ENCODE peak calls at places on chromosomes 11 and 22, in nine cellular contexts. L, J, E, A, S, B, H, F and Q are unnamed samples.
A peak's percentile ranks its signal among the peaks of the same experiment; 100 is the strongest.

GRCh38 chr22:27918351-27919221 is 470 bp downstream of the PITPNB start:
- DNase-seq in E (peak; percentile 28), B (peak; percentile 70), F (no peak), J (peak; percentile 50), A (no peak), L (peak; percentile 53), H (peak; percentile 81), S (no peak), Q (peak; percentile 42)

GRCh38 chr22:26170795-26171194 is 1.5 kb downstream of the SEZ6L start:
- DNase-seq in B (peak; percentile 72), F (no peak), E (no peak), J (no peak), S (peak; percentile 30), H (peak; percentile 26), A (no peak), L (peak; percentile 84), Q (no peak)

GRCh38 chr11:37511425-37511933 is 913.4 kb upstream of the RAG2 start:
- DNase-seq in A (no peak), E (peak; percentile 65), H (no peak), B (no peak), J (peak; percentile 82), L (no peak), F (no peak), S (no peak), Q (no peak)

GRCh38 chr11:18321622-18321990 is 334 bp downstream of the HPS5 start:
- DNase-seq in H (no peak), L (no peak), J (no peak), B (no peak), S (no peak), E (peak; percentile 10), A (no peak), F (no peak), Q (no peak)

GRCh38 chr11:73350908-73351636 is 25.1 kb upstream of the RELT start:
- DNase-seq in J (peak; percentile 90), F (peak; percentile 41), L (peak; percentile 50), S (peak; percentile 30), H (peak; percentile 50), E (peak; percentile 81), B (peak; percentile 86), A (peak; percentile 40), Q (peak; percentile 55)

GRCh38 chr11:72069200-72069599 is 11.1 kb downstream of the NUMA1 start:
- DNase-seq in F (no peak), J (peak; percentile 44), B (no peak), A (no peak), L (no peak), H (no peak), E (no peak), S (no peak), Q (no peak)

GRCh38 chr11:12884751-12885318 is 124.3 kb upstream of the RASSF10 start:
- DNase-seq in L (no peak), A (no peak), F (no peak), B (no peak), H (no peak), E (no peak), J (no peak), S (no peak), Q (no peak)

GRCh38 chr11:74820763-74821162 is 72.1 kb downstream of the RNF169 start:
- DNase-seq in F (no peak), B (no peak), J (peak; percentile 95), E (peak; percentile 57), L (no peak), S (no peak), H (no peak), A (peak; percentile 71), Q (no peak)

GRCh38 chr11:116692318-116693106 is 80.3 kb downstream of the BUD13 start:
- DNase-seq in A (no peak), S (no peak), B (peak; percentile 3), J (no peak), H (no peak), F (no peak), E (no peak), L (no peak), Q (no peak)

GRCh38 chr22:32515074-32515473 is 40.5 kb downstream of the FBXO7 start:
- DNase-seq in S (no peak), E (no peak), L (no peak), J (no peak), A (no peak), H (no peak), B (no peak), F (no peak), Q (no peak)

GRCh38 chr11:72228844-72229231 is 4.3 kb downstream of the INPPL1 start:
- DNase-seq in H (no peak), S (no peak), F (no peak), A (no peak), B (no peak), J (no peak), L (no peak), E (no peak), Q (no peak)

GRCh38 chr11:20617346-20617745 is 17.9 kb downstream of the SLC6A5 start:
- DNase-seq in H (peak; percentile 62), S (no peak), B (no peak), F (no peak), A (no peak), E (no peak), L (no peak), J (no peak), Q (no peak)

GRCh38 chr11:65169164-65169641 is 830 bp upstream of the SPDYC start:
- DNase-seq in F (no peak), J (peak; percentile 65), A (no peak), S (no peak), L (no peak), E (peak; percentile 32), B (peak; percentile 53), H (no peak), Q (no peak)

GRCh38 chr11:33835143-33835878 is 56.6 kb downstream of the LMO2 start:
- DNase-seq in S (no peak), J (peak; percentile 77), B (no peak), E (peak; percentile 63), H (no peak), L (no peak), A (peak; percentile 53), F (peak; percentile 48), Q (no peak)

GRCh38 chr11:106216281-106216680 is 138.8 kb downstream of the AASDHPPT start:
- DNase-seq in B (no peak), S (no peak), J (peak; percentile 33), F (no peak), L (no peak), A (no peak), H (no peak), E (no peak), Q (no peak)

GRCh38 chr11:12112150-12112520 is 1.7 kb downstream of the MICAL2 start:
- DNase-seq in J (peak; percentile 16), L (no peak), H (no peak), E (no peak), S (no peak), A (no peak), F (no peak), B (no peak), Q (no peak)

GRCh38 chr11:7088921-7089320 is at the start of gene RBMXL2:
- DNase-seq in J (no peak), F (no peak), L (peak; percentile 29), A (no peak), E (no peak), S (no peak), B (no peak), H (no peak), Q (no peak)

GRCh38 chr11:10415817-10416392 is 39.2 kb upstream of the AMPD3 start:
- DNase-seq in F (no peak), J (no peak), H (no peak), A (no peak), L (no peak), B (no peak), E (no peak), S (no peak), Q (no peak)
- TF ChIP-seq CTCF in F (peak; percentile 26), J (peak; percentile 7), H (no peak), A (no peak), L (no peak), B (peak; percentile 43), E (no peak), S (no peak), Q (no peak)

GRCh38 chr11:56172256-56172835 is 4.1 kb upstream of the OR5J2 start:
- DNase-seq in J (no peak), H (no peak), B (no peak), L (no peak), F (no peak), S (no peak), E (no peak), A (no peak), Q (no peak)

DNA sequence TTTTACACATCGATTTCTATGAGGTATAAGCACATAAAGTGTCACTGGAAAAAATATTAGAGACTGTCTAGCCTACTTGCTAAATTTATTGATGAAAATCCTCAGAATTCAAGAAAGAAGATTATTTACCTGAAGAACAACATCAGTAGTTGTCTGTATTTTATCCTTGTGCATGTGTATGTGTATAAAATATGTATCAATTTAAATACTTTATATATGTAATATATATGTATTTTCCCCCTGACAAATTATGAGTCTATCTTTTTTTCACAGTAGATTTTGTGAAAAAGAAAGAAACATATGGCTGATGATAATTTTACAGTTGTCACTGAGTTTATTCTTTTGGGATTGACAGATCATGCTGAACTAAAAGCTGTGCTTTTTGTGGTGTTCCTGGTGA is at the start of gene OR5J2:
- DNase-seq in F (no peak), L (no peak), B (no peak), J (no peak), A (no peak), H (no peak), E (no peak), S (no peak), Q (no peak)
- TF ChIP-seq CTCF in F (no peak), L (no peak), B (no peak), J (no peak), A (no peak), H (no peak), E (no peak), S (no peak), Q (no peak)

GRCh38 chr11:31871310-31872073 is 60.4 kb upstream of the PAX6 start:
- DNase-seq in S (no peak), J (no peak), F (no peak), H (no peak), A (no peak), B (no peak), L (no peak), E (no peak), Q (no peak)
- TF ChIP-seq CTCF in S (peak; percentile 1), J (no peak), F (no peak), H (no peak), A (no peak), B (no peak), L (no peak), E (peak; percentile 20), Q (no peak)

GRCh38 chr11:118868659-118869058 is 15.0 kb upstream of the CXCR5 start:
- DNase-seq in A (no peak), J (no peak), B (no peak), S (no peak), L (no peak), H (no peak), E (no peak), F (no peak), Q (no peak)

GRCh38 chr11:118876261-118876660 is 7.4 kb upstream of the CXCR5 start:
- DNase-seq in F (no peak), J (no peak), S (no peak), B (no peak), L (no peak), H (no peak), E (no peak), A (no peak), Q (no peak)

GRCh38 chr11:118872403-118872821 is 11.3 kb upstream of the CXCR5 start:
- DNase-seq in J (no peak), A (no peak), F (no peak), B (no peak), S (no peak), E (no peak), L (no peak), H (no peak), Q (no peak)

GRCh38 chr11:118873804-118874203 is 9.9 kb upstream of the CXCR5 start:
- DNase-seq in J (no peak), L (no peak), A (no peak), F (no peak), B (no peak), S (no peak), H (no peak), E (no peak), Q (no peak)

GRCh38 chr11:118870396-118871343 is 13.0 kb upstream of the CXCR5 start:
- DNase-seq in H (no peak), F (no peak), S (peak; percentile 16), E (no peak), A (no peak), J (peak; percentile 36), B (no peak), L (peak; percentile 25), Q (no peak)
- TF ChIP-seq CTCF in H (peak; percentile 9), F (no peak), S (no peak), E (peak; percentile 12), A (peak; percentile 37), J (peak; percentile 30), B (peak; percentile 25), L (no peak), Q (no peak)